ENCODE peak calls at places on chromosomes 6 and 20, in four cellular contexts. One of them, this sample, is unnamed. For H3K27me3, the result is how much of the 10 kb centered on the place peaks cover.

GRCh38 chr6:37241131-37241530 is 16.4 kb upstream of the TBC1D22B start:
- DNase-seq in lung: no peak
- DNase-seq in fibroblast of lung: no peak
- DNase-seq in brain microvascular endothelial cell: no peak
- DNase-seq in this sample: no peak

GRCh38 chr20:50815162-50815989 is 20.5 kb downstream of the BCAS4 start:
- DNase-seq in lung: peak
- DNase-seq in fibroblast of lung: peak
- DNase-seq in brain microvascular endothelial cell: peak
- DNase-seq in this sample: no peak

GRCh38 chr6:75183099-75183541 is 22.7 kb downstream of the COL12A1 start:
- DNase-seq in lung: no peak
- DNase-seq in fibroblast of lung: peak
- DNase-seq in brain microvascular endothelial cell: peak
- DNase-seq in this sample: no peak

GRCh38 chr20:11431613-11432012 is 486.1 kb upstream of the BTBD3 start:
- DNase-seq in lung: no peak
- DNase-seq in fibroblast of lung: peak
- DNase-seq in brain microvascular endothelial cell: no peak
- DNase-seq in this sample: no peak

GRCh38 chr20:45392733-45393132 is 14.6 kb upstream of the TP53TG5 start:
- DNase-seq in lung: no peak
- DNase-seq in fibroblast of lung: no peak
- DNase-seq in brain microvascular endothelial cell: no peak
- DNase-seq in this sample: no peak

GRCh38 chr20:6744805-6745204 is 22.7 kb upstream of the BMP2 start:
- DNase-seq in lung: no peak
- DNase-seq in fibroblast of lung: no peak
- DNase-seq in brain microvascular endothelial cell: no peak
- DNase-seq in this sample: no peak

GRCh38 chr20:10476319-10476724 is 41.2 kb downstream of the SLX4IP start:
- DNase-seq in lung: no peak
- DNase-seq in fibroblast of lung: peak
- DNase-seq in brain microvascular endothelial cell: no peak
- DNase-seq in this sample: no peak

GRCh38 chr20:47318596-47319516 is 37.6 kb downstream of the ZMYND8 start:
- DNase-seq in lung: peak
- DNase-seq in fibroblast of lung: peak
- DNase-seq in brain microvascular endothelial cell: peak
- DNase-seq in this sample: no peak

GRCh38 chr6:11978169-11978987 is 33.7 kb upstream of the HIVEP1 start:
- DNase-seq in lung: no peak
- DNase-seq in fibroblast of lung: peak
- DNase-seq in brain microvascular endothelial cell: no peak
- DNase-seq in this sample: no peak

GRCh38 chr6:108989700-108990099 is 104.9 kb downstream of the SESN1 start:
- DNase-seq in lung: no peak
- DNase-seq in fibroblast of lung: no peak
- DNase-seq in brain microvascular endothelial cell: no peak
- DNase-seq in this sample: no peak

GRCh38 chr6:170278743-170279094 is 12.2 kb downstream of the DLL1 start:
- DNase-seq in lung: no peak
- DNase-seq in fibroblast of lung: no peak
- DNase-seq in brain microvascular endothelial cell: no peak
- DNase-seq in this sample: no peak

GRCh38 chr6:72857791-72858190 is 235.9 kb downstream of the KCNQ5 start:
- DNase-seq in lung: no peak
- DNase-seq in fibroblast of lung: peak
- DNase-seq in brain microvascular endothelial cell: peak
- DNase-seq in this sample: no peak

GRCh38 chr6:15586528-15586927 is 76.3 kb downstream of the DTNBP1 start:
- DNase-seq in lung: no peak
- DNase-seq in fibroblast of lung: peak
- DNase-seq in brain microvascular endothelial cell: no peak
- DNase-seq in this sample: no peak

GRCh38 chr6:25175216-25175615 is 104.0 kb upstream of the CARMIL1 start:
- DNase-seq in lung: no peak
- DNase-seq in fibroblast of lung: peak
- DNase-seq in brain microvascular endothelial cell: no peak
- DNase-seq in this sample: no peak

GRCh38 chr6:168072730-168073129 is 6.3 kb downstream of the FRMD1 start:
- DNase-seq in lung: no peak
- DNase-seq in fibroblast of lung: no peak
- DNase-seq in brain microvascular endothelial cell: no peak
- DNase-seq in this sample: no peak

GRCh38 chr6:129181001-129181400 is 298.1 kb downstream of the LAMA2 start:
- DNase-seq in lung: no peak
- DNase-seq in fibroblast of lung: no peak
- DNase-seq in brain microvascular endothelial cell: no peak
- DNase-seq in this sample: no peak

DNA sequence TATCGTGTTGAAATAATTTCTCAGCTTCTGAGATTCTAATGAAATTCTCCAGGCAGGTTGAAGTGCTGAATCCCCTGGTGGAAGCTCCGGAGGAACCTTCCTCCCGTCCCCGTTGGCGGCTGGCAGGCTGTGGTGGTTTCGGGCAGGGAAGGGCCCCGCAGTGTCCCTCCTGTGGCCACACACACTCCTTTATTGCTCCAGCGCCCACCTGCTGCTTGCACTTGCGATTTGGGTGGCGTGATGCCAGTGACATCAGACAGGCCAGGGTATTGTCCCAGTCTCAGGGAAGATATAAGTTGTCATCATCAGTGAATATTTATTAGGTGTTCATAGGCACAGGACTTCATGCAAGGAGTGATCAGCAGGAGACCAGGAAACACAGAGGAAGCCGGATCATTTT is 530.4 kb downstream of the QKI start:
- DNase-seq in lung: no peak
- DNase-seq in fibroblast of lung: no peak
- DNase-seq in brain microvascular endothelial cell: no peak
- DNase-seq in this sample: no peak
- H3K27ac ChIP-seq in lung: no peak
- H3K27ac ChIP-seq in fibroblast of lung: no peak
- H3K27ac ChIP-seq in brain microvascular endothelial cell: no peak
- H3K27ac ChIP-seq in this sample: no peak

GRCh38 chr6:34150766-34151165 is 4.9 kb upstream of the GRM4 start:
- DNase-seq in lung: no peak
- DNase-seq in fibroblast of lung: no peak
- DNase-seq in brain microvascular endothelial cell: no peak
- DNase-seq in this sample: no peak

GRCh38 chr6:34147906-34148701 is 2.2 kb upstream of the GRM4 start:
- DNase-seq in lung: no peak
- DNase-seq in fibroblast of lung: no peak
- DNase-seq in brain microvascular endothelial cell: no peak
- DNase-seq in this sample: no peak

GRCh38 chr6:34146801-34147592 is 1.1 kb upstream of the GRM4 start:
- DNase-seq in lung: no peak
- DNase-seq in fibroblast of lung: peak
- DNase-seq in brain microvascular endothelial cell: no peak
- DNase-seq in this sample: no peak

GRCh38 chr6:34149831-34150400 is 4.0 kb upstream of the GRM4 start:
- DNase-seq in lung: no peak
- DNase-seq in fibroblast of lung: no peak
- DNase-seq in brain microvascular endothelial cell: no peak
- DNase-seq in this sample: no peak

DNA sequence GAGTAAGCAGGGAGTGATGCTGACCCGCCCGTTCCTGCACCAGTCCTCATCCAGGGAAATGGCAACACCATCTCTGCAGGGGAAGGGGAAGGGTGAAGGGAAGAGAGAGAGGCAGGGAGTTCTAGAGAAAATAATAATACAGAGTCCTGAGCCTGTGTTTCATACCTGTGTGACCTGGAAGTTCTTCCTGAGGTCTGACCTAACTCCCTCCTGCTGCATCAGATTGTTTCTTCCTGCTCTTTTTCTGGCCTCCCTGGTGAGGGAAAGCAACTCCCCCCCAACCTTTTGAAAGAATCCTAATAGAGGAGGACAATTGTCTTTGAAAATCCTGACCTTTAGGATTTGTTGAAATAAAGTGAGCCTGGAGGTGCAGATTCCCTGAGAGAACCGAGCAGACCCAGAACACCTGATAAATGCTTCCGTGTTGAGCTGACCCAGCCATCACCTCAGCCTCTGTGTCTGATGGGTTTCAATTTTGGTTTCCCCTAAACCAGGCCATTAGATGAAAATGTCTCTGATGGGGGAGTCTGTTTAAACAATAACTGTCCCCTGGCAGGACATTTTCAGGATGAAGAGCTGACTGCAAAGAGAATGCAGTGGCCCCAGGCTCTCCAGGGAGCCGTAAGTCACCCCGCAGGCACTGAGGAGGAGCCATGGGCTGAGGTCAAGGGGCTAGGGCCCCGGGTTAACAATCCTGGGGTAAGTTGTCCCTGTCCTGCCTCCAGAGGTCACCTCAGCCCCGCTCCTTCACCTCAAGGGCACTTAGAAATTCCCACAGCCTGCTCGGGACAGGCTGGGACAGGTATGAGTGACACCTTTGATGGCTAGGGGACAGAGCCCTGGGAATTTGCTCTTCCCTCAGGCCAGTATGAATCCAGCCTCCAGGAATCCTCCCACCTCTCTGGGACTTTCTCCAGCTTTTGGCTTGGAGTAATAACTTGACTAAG is 3.2 kb upstream of the GRM4 start:
- DNase-seq in lung: no peak
- DNase-seq in fibroblast of lung: no peak
- DNase-seq in brain microvascular endothelial cell: no peak
- DNase-seq in this sample: no peak
- H3K27me3 ChIP-seq in lung: under half
- H3K27me3 ChIP-seq in fibroblast of lung: under half
- H3K27me3 ChIP-seq in brain microvascular endothelial cell: under half
- H3K27me3 ChIP-seq in this sample: half or more

DNA sequence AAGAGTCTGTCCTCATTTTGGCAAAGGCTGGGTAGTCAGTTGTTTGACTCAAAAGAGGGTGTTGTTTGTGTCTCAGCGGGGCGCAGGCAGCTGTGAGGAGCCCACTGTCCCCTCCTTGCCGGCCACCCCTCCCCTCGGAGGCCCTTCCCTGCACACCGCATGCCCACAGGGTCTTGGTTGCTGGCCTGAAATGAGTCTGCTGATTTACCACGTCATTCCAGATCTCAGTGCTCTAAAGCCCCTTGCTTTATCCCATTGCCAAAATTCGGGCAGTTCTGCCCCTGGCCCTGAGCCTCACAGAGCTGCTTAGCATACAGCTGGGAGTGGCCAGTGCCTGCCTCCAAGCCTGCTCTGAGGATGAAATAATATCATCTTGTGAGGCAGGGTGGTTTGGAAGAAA is 220.7 kb downstream of the UST start:
- DNase-seq in lung: no peak
- DNase-seq in fibroblast of lung: no peak
- DNase-seq in brain microvascular endothelial cell: no peak
- DNase-seq in this sample: no peak
- H3K27ac ChIP-seq in lung: no peak
- H3K27ac ChIP-seq in fibroblast of lung: no peak
- H3K27ac ChIP-seq in brain microvascular endothelial cell: no peak
- H3K27ac ChIP-seq in this sample: no peak

GRCh38 chr6:143896096-143896880 is 32.0 kb downstream of the ZC2HC1B start:
- DNase-seq in lung: peak
- DNase-seq in fibroblast of lung: no peak
- DNase-seq in brain microvascular endothelial cell: no peak
- DNase-seq in this sample: no peak
- H3K27me3 ChIP-seq in lung: under half
- H3K27me3 ChIP-seq in fibroblast of lung: under half
- H3K27me3 ChIP-seq in brain microvascular endothelial cell: under half
- H3K27me3 ChIP-seq in this sample: under half

DNA sequence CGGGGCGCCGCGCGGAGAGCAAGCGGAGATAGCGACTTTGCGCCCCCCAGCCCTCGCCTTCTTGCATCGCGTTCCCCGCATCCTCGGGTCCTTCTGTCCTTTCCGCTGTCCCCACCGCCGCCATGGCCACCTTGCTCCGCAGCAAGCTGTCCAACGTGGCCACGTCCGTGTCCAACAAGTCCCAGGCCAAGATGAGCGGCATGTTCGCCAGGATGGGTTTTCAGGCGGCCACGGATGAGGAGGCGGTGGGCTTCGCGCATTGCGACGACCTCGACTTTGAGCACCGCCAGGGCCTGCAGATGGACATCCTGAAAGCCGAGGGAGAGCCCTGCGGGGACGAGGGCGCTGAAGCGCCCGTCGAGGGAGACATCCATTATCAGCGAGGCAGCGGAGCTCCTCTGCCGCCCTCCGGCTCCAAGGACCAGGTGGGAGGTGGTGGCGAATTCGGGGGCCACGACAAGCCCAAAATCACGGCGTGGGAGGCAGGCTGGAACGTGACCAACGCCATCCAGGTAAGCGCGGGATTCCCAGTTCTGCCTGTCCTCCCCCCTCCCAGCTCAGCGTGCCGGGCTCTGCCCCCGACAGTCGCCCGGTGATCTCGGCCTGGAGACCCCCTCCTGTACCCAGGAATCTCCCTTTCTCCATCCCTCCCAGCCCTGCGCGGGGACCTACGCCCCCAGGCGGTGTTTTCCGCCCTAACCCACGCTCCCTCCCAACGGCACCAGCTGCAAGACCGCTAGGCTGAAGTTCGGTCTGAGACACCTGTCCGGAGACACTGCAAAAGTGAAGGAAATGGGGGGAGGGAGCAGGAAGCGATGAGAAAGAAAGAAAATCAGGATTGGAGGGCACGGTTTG is 544 bp downstream of the SLC32A1 start:
- DNase-seq in lung: no peak
- DNase-seq in fibroblast of lung: no peak
- DNase-seq in brain microvascular endothelial cell: no peak
- DNase-seq in this sample: no peak
- H3K27ac ChIP-seq in lung: no peak
- H3K27ac ChIP-seq in fibroblast of lung: no peak
- H3K27ac ChIP-seq in brain microvascular endothelial cell: no peak
- H3K27ac ChIP-seq in this sample: no peak

DNA sequence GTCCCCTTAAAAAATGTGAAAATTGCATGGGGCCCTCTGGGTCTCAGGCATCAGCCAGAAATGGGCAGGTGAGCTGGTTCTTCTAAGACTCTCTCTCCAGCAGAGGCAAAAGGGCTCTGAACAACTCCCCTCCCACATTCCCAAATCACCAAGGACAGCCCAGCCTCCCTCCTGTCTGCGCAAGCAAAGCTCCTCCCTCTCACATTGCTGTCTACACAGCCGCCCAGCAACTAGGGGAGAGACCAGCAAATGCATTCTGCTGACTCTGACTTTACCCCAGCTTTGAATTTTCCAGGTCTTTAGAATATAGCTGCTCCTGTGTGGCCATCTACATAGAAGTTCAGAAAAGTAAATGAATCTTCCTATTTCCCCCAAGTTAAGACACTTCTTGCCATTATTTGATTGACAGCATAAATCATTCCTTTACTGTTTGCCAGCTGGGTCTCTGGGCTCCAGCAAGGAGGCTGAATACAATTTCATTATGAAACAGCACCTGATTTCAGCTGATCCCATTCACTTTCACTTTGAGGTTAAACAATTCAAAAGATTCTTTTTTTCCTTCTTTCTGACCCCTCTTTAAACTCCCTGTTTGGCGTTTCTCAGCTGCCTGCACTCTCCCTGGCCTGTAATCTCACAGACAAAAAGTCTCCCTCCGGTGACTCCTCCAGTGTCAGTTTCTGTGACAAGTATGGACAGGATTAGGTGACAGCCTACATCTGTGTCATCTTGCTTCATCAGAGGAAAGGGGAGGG is 205.7 kb upstream of the RIN2 start:
- DNase-seq in lung: peak
- DNase-seq in fibroblast of lung: peak
- DNase-seq in brain microvascular endothelial cell: no peak
- DNase-seq in this sample: no peak
- H3K27me3 ChIP-seq in lung: under half
- H3K27me3 ChIP-seq in fibroblast of lung: under half
- H3K27me3 ChIP-seq in brain microvascular endothelial cell: under half
- H3K27me3 ChIP-seq in this sample: under half